ENCODE peak calls at places on chromosomes 2 and 18, in four cellular contexts. One of them, this sample, is unnamed.

GRCh38 chr2:191533693-191534175 is 144.2 kb upstream of the NABP1 start:
- DNase-seq in K562: no peak
- DNase-seq in HL-60: peak
- DNase-seq in GM12878: no peak
- DNase-seq in this sample: no peak

GRCh38 chr2:143787674-143788073 is 658.5 kb downstream of the ARHGAP15 start:
- DNase-seq in K562: no peak
- DNase-seq in HL-60: no peak
- DNase-seq in GM12878: no peak
- DNase-seq in this sample: no peak

GRCh38 chr18:43159091-43159490 is 43.6 kb upstream of the RIT2 start:
- DNase-seq in K562: no peak
- DNase-seq in HL-60: no peak
- DNase-seq in GM12878: no peak
- DNase-seq in this sample: no peak

GRCh38 chr2:30666307-30666874 is 140.9 kb downstream of the CAPN13 start:
- DNase-seq in K562: peak
- DNase-seq in HL-60: peak
- DNase-seq in GM12878: peak
- DNase-seq in this sample: no peak

GRCh38 chr2:67186871-67187270 is 210.3 kb upstream of the ETAA1 start:
- DNase-seq in K562: no peak
- DNase-seq in HL-60: no peak
- DNase-seq in GM12878: no peak
- DNase-seq in this sample: no peak

GRCh38 chr2:9763356-9764152 is 79.7 kb upstream of the TAF1B start:
- DNase-seq in K562: peak
- DNase-seq in HL-60: no peak
- DNase-seq in GM12878: no peak
- DNase-seq in this sample: no peak

GRCh38 chr2:118469103-118469502 is 378.3 kb downstream of the EN1 start:
- DNase-seq in K562: peak
- DNase-seq in HL-60: no peak
- DNase-seq in GM12878: no peak
- DNase-seq in this sample: no peak

GRCh38 chr18:58046087-58046793 is 2.2 kb downstream of the NEDD4L start:
- DNase-seq in K562: no peak
- DNase-seq in HL-60: no peak
- DNase-seq in GM12878: no peak
- DNase-seq in this sample: no peak

GRCh38 chr18:74905245-74905644 is 303.7 kb downstream of the PTGR3 start:
- DNase-seq in K562: no peak
- DNase-seq in HL-60: no peak
- DNase-seq in GM12878: no peak
- DNase-seq in this sample: no peak

GRCh38 chr2:97662386-97662894 is 1.4 kb downstream of the ACTR1B start:
- DNase-seq in K562: no peak
- DNase-seq in HL-60: no peak
- DNase-seq in GM12878: no peak
- DNase-seq in this sample: no peak

GRCh38 chr2:74876081-74876886 is 42.4 kb downstream of the HK2 start:
- DNase-seq in K562: peak
- DNase-seq in HL-60: no peak
- DNase-seq in GM12878: peak
- DNase-seq in this sample: peak

GRCh38 chr18:62379051-62379450 is 53.9 kb downstream of the TNFRSF11A start:
- DNase-seq in K562: no peak
- DNase-seq in HL-60: no peak
- DNase-seq in GM12878: no peak
- DNase-seq in this sample: no peak

GRCh38 chr18:2171840-2172625 is 399.3 kb downstream of the METTL4 start:
- DNase-seq in K562: no peak
- DNase-seq in HL-60: no peak
- DNase-seq in GM12878: no peak
- DNase-seq in this sample: no peak

GRCh38 chr2:102044235-102044920 is 52.6 kb downstream of the IL1R2 start:
- DNase-seq in K562: no peak
- DNase-seq in HL-60: no peak
- DNase-seq in GM12878: no peak
- DNase-seq in this sample: no peak

DNA sequence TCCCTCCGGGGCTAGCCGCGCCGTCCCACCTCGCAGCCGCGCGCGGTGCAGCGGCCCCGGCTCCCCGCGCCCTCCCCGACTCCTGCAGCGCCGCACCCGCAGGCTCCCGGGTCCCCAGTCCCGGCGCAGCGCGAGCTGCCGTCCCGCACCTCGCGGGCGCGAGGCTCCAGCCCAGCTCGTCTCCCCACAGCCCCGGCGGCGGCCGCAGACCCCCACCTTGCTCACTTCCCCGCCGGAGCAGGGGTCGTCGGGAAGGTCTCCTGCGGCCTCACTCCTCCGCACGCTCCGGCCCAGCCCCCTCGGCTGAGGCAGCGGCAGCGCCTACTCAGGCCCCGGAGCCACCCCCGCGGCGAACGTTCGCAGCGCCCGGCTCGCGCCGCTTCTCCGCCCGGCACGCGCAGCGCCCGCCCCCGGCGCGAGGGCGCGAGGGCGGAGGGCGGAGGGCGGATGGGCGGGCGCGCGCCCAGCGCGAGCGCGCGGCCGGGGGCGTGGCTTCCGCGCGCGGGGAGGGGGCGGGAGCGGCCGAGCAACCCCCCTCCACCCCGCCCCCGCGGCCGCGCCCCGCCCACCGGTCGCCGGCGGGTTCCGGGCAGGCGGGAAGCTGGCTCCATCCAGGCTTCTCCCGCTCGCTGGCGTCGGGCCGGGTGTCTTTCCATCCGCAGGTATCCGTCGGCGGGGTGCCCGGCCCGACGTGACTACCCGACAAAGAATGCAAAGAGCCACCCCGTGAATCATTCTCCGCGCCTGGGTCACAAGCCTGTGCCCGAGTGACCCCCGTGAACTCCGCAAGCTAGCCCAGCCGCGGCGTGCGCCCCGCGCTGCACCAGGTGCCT is at the start of gene DTNB:
- DNase-seq in K562: peak
- DNase-seq in HL-60: peak
- DNase-seq in GM12878: no peak
- DNase-seq in this sample: peak
- TF ChIP-seq POLR2AphosphoS5 in K562: no peak
- TF ChIP-seq POLR2AphosphoS5 in HL-60: peak
- TF ChIP-seq POLR2AphosphoS5 in GM12878: no peak
- TF ChIP-seq POLR2AphosphoS5 in this sample: no peak

GRCh38 chr2:120598416-120598815 is 137.3 kb upstream of the GLI2 start:
- DNase-seq in K562: no peak
- DNase-seq in HL-60: no peak
- DNase-seq in GM12878: no peak
- DNase-seq in this sample: no peak
- TF ChIP-seq SPI1 in K562: no peak
- TF ChIP-seq SPI1 in HL-60: no peak
- TF ChIP-seq SPI1 in GM12878: no peak
- TF ChIP-seq SPI1 in this sample: no peak

GRCh38 chr2:202108345-202108744 is 35.3 kb downstream of the KIAA2012 start:
- DNase-seq in K562: no peak
- DNase-seq in HL-60: no peak
- DNase-seq in GM12878: no peak
- DNase-seq in this sample: no peak

GRCh38 chr2:202101049-202101579 is 28.1 kb downstream of the KIAA2012 start:
- DNase-seq in K562: no peak
- DNase-seq in HL-60: no peak
- DNase-seq in GM12878: no peak
- DNase-seq in this sample: no peak

GRCh38 chr2:202102425-202103005 is 29.5 kb downstream of the KIAA2012 start:
- DNase-seq in K562: no peak
- DNase-seq in HL-60: no peak
- DNase-seq in GM12878: no peak
- DNase-seq in this sample: no peak

GRCh38 chr2:202105025-202105424 is 32.0 kb downstream of the KIAA2012 start:
- DNase-seq in K562: no peak
- DNase-seq in HL-60: no peak
- DNase-seq in GM12878: no peak
- DNase-seq in this sample: no peak

DNA sequence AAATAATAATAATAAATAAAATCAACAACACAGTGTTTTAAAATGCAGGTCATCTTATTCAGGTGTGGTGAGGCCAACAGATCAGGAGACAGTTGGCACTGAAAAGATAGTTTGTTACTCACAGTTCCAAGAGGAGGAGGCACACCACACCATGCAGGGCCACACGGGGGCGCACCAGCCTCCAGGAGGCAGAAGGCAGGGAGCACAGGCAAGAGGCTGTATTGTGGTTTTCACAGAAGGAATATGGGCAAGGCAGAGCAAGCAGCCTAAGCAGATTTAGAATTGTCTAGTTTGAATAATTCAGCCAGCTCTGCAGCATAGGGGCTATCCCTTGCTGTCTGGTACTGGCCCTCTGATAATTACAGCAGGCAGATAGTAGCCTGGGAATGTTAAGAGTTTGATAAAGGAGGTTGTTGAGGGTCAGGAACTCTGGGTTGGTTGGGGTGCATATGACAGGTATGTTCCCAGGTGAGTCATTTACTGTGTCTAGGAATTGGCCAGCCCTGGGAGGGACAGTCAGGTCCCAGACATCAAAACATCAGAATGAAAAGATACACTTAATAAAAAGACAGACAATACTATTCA is 31.3 kb downstream of the KIAA2012 start:
- DNase-seq in K562: peak
- DNase-seq in HL-60: peak
- DNase-seq in GM12878: peak
- DNase-seq in this sample: peak
- TF ChIP-seq POLR2AphosphoS5 in K562: no peak
- TF ChIP-seq POLR2AphosphoS5 in HL-60: no peak
- TF ChIP-seq POLR2AphosphoS5 in GM12878: no peak
- TF ChIP-seq POLR2AphosphoS5 in this sample: no peak

DNA sequence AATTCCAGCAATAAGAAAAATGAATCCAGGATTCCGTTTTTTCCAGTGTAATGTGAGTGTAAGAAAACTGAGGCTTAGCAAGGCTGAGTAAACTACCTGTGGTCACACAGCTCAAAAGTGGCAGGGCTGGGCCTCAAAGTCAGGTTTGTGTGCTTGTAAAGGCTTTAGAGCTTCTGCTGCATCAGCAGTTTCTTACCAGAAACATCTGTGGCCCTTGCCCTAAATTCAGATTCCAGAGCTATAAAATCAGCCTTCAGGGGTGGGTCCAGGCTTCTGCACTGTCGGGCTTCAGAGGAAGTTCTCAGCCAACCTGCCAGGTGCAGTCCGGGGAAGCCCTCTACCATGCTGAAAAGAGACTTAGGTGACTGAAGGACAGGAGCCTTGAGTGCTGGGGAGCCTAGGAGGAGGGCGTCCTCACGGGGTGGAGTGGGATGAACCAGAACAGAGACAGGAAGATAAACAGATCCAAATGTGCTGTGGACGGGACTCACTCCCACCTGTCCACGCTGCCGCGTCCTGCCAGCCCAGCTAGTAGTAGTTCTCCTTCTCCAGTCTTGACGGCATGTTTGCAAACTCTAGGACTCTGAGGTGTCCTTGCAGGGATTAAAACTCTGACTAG is 69.9 kb upstream of the HS6ST1 start:
- DNase-seq in K562: no peak
- DNase-seq in HL-60: no peak
- DNase-seq in GM12878: no peak
- DNase-seq in this sample: no peak
- TF ChIP-seq SPI1 in K562: no peak
- TF ChIP-seq SPI1 in HL-60: no peak
- TF ChIP-seq SPI1 in GM12878: no peak
- TF ChIP-seq SPI1 in this sample: no peak

GRCh38 chr2:237603718-237604362 is 13.3 kb upstream of the RAB17 start:
- DNase-seq in K562: no peak
- DNase-seq in HL-60: no peak
- DNase-seq in GM12878: peak
- DNase-seq in this sample: peak
- TF ChIP-seq POLR2AphosphoS5 in K562: no peak
- TF ChIP-seq POLR2AphosphoS5 in HL-60: no peak
- TF ChIP-seq POLR2AphosphoS5 in GM12878: no peak
- TF ChIP-seq POLR2AphosphoS5 in this sample: no peak